ENCODE peak calls at places on chromosomes 3 and 15, in six cellular contexts. Z is Peyer's patch; J is naive thymus-derived CD4-positive, alpha-beta T cell; T is Panc1; G is GM23338; I is endodermal cell. W is an unnamed sample. For H3K4me1 and H3K27me3, the result is how much of the 10 kb centered on the place peaks cover.

GRCh38 chr15:40289140-40289775 is 6.4 kb upstream of the ANKRD63 start:
- DNase-seq in Z (peak), J (no peak), T (no peak), G (no peak), I (no peak), W (no peak)

GRCh38 chr3:32469151-32469874 is 33.3 kb downstream of the CMTM6 start:
- DNase-seq in Z (no peak), J (no peak), T (no peak), G (no peak), I (no peak), W (no peak)

GRCh38 chr15:89936051-89936792 is 23.5 kb upstream of the ARPIN start:
- DNase-seq in Z (no peak), J (peak), T (no peak), G (no peak), I (no peak), W (no peak)

GRCh38 chr15:74655424-74655823 is 39.8 kb downstream of the CLK3 start:
- DNase-seq in Z (no peak), J (no peak), T (no peak), G (no peak), I (no peak), W (no peak)

GRCh38 chr15:26771168-26771916 is 1.5 kb downstream of the GABRB3 start:
- DNase-seq in Z (no peak), J (no peak), T (no peak), G (peak), I (peak), W (no peak)

GRCh38 chr15:80251505-80252280 is at the start of gene CTXND1:
- DNase-seq in Z (no peak), J (no peak), T (no peak), G (peak), I (peak), W (no peak)

GRCh38 chr3:194728986-194729385 is 43.3 kb downstream of the FAM43A start:
- DNase-seq in Z (peak), J (no peak), T (no peak), G (no peak), I (no peak), W (no peak)

GRCh38 chr3:126758019-126758418 is 54.0 kb downstream of the CHCHD6 start:
- DNase-seq in Z (no peak), J (no peak), T (no peak), G (no peak), I (no peak), W (no peak)

GRCh38 chr15:93050648-93051047 is 38.4 kb downstream of the RGMA start:
- DNase-seq in Z (no peak), J (no peak), T (no peak), G (no peak), I (no peak), W (no peak)

GRCh38 chr15:29259233-29259632 is 10.4 kb downstream of the NSMCE3 start:
- DNase-seq in Z (no peak), J (no peak), T (no peak), G (peak), I (no peak), W (no peak)

GRCh38 chr3:55333041-55333440 is 154.1 kb downstream of the WNT5A start:
- DNase-seq in Z (no peak), J (no peak), T (no peak), G (no peak), I (no peak), W (no peak)

GRCh38 chr15:91473894-91474293 is 373.8 kb downstream of the SV2B start:
- DNase-seq in Z (no peak), J (no peak), T (no peak), G (no peak), I (no peak), W (no peak)

GRCh38 chr3:42546691-42547213 is 35.0 kb downstream of the SEC22C start:
- DNase-seq in Z (peak), J (no peak), T (no peak), G (no peak), I (no peak), W (no peak)

GRCh38 chr15:34341922-34342736 is 807 bp downstream of the NOP10 start:
- DNase-seq in Z (no peak), J (no peak), T (no peak), G (peak), I (no peak), W (no peak)

GRCh38 chr15:99123706-99124451 is 19.0 kb downstream of the SYNM start:
- DNase-seq in Z (peak), J (no peak), T (no peak), G (peak), I (peak), W (peak)

GRCh38 chr15:65806387-65806786 is 14.3 kb upstream of the DENND4A start:
- DNase-seq in Z (no peak), J (no peak), T (no peak), G (no peak), I (no peak), W (no peak)

GRCh38 chr3:45479627-45480026 is 91.3 kb downstream of the LARS2 start:
- DNase-seq in Z (no peak), J (no peak), T (no peak), G (no peak), I (no peak), W (no peak)

GRCh38 chr3:4995500-4996053 is 16.3 kb downstream of the BHLHE40 start:
- DNase-seq in Z (peak), J (no peak), T (no peak), G (no peak), I (peak), W (no peak)

GRCh38 chr15:85763157-85763556 is 31.6 kb downstream of the KLHL25 start:
- DNase-seq in Z (no peak), J (no peak), T (no peak), G (no peak), I (no peak), W (no peak)

GRCh38 chr3:63228677-63229076 is 49.4 kb upstream of the SYNPR start:
- DNase-seq in Z (no peak), J (no peak), T (peak), G (peak), I (peak), W (no peak)

GRCh38 chr3:153026026-153026425 is 136.0 kb upstream of the RAP2B start:
- DNase-seq in Z (no peak), J (peak), T (no peak), G (peak), I (no peak), W (no peak)

GRCh38 chr3:140924097-140924873 is 17.4 kb upstream of the SLC25A36 start:
- DNase-seq in Z (no peak), J (no peak), T (no peak), G (no peak), I (no peak), W (no peak)

GRCh38 chr3:37736632-37737031 is 125.0 kb upstream of the CTDSPL start:
- DNase-seq in Z (no peak), J (no peak), T (no peak), G (no peak), I (no peak), W (no peak)

GRCh38 chr3:140394488-140395133 is 283.3 kb upstream of the TRIM42 start:
- DNase-seq in Z (no peak), J (no peak), T (no peak), G (no peak), I (no peak), W (no peak)

GRCh38 chr3:14329116-14329830 is 73.1 kb upstream of the SLC6A6 start:
- DNase-seq in Z (peak), J (no peak), T (no peak), G (peak), I (peak), W (no peak)

GRCh38 chr3:14371573-14372474 is 30.6 kb upstream of the SLC6A6 start:
- DNase-seq in Z (peak), J (no peak), T (peak), G (no peak), I (no peak), W (peak)

GRCh38 chr3:1275495-1275894 is 182.7 kb downstream of the CNTN6 start:
- DNase-seq in Z (no peak), J (no peak), T (no peak), G (peak), I (peak), W (no peak)

GRCh38 chr15:68819451-68820204 is 1.1 kb downstream of the ANP32A start:
- DNase-seq in Z (peak), J (peak), T (no peak), G (peak), I (peak), W (no peak)

GRCh38 chr3:168002786-168003368 is 92.8 kb downstream of the GOLIM4 start:
- DNase-seq in Z (peak), J (no peak), T (no peak), G (no peak), I (no peak), W (no peak)

GRCh38 chr15:31280037-31280830 is 46.4 kb upstream of the KLF13 start:
- DNase-seq in Z (peak), J (no peak), T (no peak), G (no peak), I (peak), W (no peak)

GRCh38 chr3:5726618-5727017 is 539.1 kb downstream of the EDEM1 start:
- DNase-seq in Z (no peak), J (no peak), T (no peak), G (no peak), I (no peak), W (no peak)

GRCh38 chr3:42804831-42805821 is 836 bp upstream of the HIGD1A start:
- DNase-seq in Z (peak), J (no peak), T (no peak), G (peak), I (peak), W (no peak)

GRCh38 chr3:158167737-158168469 is 58.0 kb downstream of the RSRC1 start:
- DNase-seq in Z (no peak), J (no peak), T (peak), G (no peak), I (no peak), W (no peak)

GRCh38 chr3:11165457-11165856 is 11.2 kb downstream of the HRH1 start:
- DNase-seq in Z (no peak), J (no peak), T (no peak), G (no peak), I (no peak), W (no peak)

GRCh38 chr3:107676469-107677309 is 153.9 kb downstream of the BBX start:
- DNase-seq in Z (no peak), J (peak), T (no peak), G (peak), I (no peak), W (no peak)

GRCh38 chr3:51388286-51389029 is 2.6 kb upstream of the RBM15B start:
- DNase-seq in Z (no peak), J (no peak), T (no peak), G (peak), I (peak), W (no peak)
- H3K4me3 ChIP-seq in Z (no peak), J (no peak), T (no peak), G (no peak), I (peak), W (no peak)

GRCh38 chr3:99920530-99921376 is 103.1 kb downstream of the CMSS1 start:
- DNase-seq in Z (peak), J (no peak), T (no peak), G (peak), I (peak), W (no peak)

GRCh38 chr3:99923873-99924272 is 106.2 kb downstream of the CMSS1 start:
- DNase-seq in Z (no peak), J (no peak), T (no peak), G (no peak), I (no peak), W (no peak)

GRCh38 chr3:99919694-99920093 is 102.0 kb downstream of the CMSS1 start:
- DNase-seq in Z (no peak), J (no peak), T (no peak), G (no peak), I (no peak), W (no peak)

GRCh38 chr3:99921377-99921695 is 103.7 kb downstream of the CMSS1 start:
- DNase-seq in Z (no peak), J (no peak), T (no peak), G (no peak), I (no peak), W (no peak)

GRCh38 chr3:99921986-99922385 is 104.3 kb downstream of the CMSS1 start:
- DNase-seq in Z (no peak), J (no peak), T (no peak), G (no peak), I (no peak), W (no peak)
- H3K4me1 ChIP-seq in Z (under half), J (under half), T (under half), G (under half), I (under half), W (under half)

GRCh38 chr15:79059081-79059572 is 31.5 kb downstream of the RASGRF1 start:
- DNase-seq in Z (no peak), J (no peak), T (no peak), G (no peak), I (no peak), W (no peak)
- H3K27me3 ChIP-seq in Z (under half), J (under half), T (under half), G (under half), I (under half), W (under half)

DNA sequence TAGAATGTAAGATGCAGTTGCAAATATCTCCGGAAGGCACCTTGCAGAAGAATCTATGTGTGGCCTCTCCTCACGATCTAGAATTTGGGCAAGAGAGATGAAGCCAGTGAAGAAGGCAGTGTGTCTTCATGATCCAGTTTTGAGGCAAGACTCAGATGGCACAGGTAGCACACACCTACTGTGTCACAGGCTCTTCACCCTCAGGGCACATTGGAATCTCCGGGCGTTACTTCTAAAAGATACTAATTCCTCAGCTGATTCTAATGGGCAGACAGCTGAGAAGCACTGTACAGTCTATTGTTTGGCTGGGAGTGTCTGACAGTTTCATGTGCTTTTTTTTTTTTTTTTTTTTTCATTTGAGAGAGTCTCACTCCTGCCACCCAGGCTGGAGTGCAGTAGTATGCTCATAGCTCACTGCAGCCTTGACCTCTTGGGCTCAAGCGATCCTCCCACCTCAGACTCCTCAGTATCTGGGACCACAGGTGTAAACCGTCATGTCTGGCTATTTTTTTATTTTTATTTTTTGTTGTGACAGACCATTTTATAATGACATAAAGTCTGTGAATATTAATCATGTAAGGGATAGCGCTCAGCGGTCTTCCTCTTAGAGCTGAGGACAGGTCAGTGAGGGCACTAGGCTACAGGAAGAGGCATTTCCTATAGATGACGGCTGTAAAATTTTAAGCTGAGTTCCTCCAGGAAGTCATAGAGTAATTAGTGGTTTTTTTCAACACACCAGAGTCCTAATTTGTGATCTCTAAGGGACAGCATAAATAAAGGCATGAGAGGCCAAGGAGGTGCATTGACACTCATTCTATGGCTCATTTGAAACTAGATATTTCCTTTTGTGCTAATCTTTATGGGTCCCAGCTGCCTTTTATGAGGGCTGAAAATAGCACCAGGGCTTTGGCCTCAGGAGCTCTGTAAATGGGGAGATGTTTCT is 4.0 kb downstream of the C3orf52 start:
- DNase-seq in Z (no peak), J (no peak), T (no peak), G (no peak), I (no peak), W (no peak)
- H3K4me3 ChIP-seq in Z (no peak), J (no peak), T (no peak), G (no peak), I (no peak), W (no peak)

GRCh38 chr15:101159096-101159935 is 92.5 kb downstream of the CHSY1 start:
- DNase-seq in Z (no peak), J (no peak), T (no peak), G (no peak), I (no peak), W (no peak)

GRCh38 chr15:101159936-101160770 is 91.7 kb downstream of the CHSY1 start:
- DNase-seq in Z (no peak), J (no peak), T (no peak), G (no peak), I (no peak), W (no peak)

GRCh38 chr15:101156509-101157159 is 95.2 kb downstream of the CHSY1 start:
- DNase-seq in Z (peak), J (no peak), T (no peak), G (no peak), I (no peak), W (no peak)

GRCh38 chr15:101157721-101158120 is 94.1 kb downstream of the CHSY1 start:
- DNase-seq in Z (no peak), J (no peak), T (no peak), G (no peak), I (no peak), W (no peak)

DNA sequence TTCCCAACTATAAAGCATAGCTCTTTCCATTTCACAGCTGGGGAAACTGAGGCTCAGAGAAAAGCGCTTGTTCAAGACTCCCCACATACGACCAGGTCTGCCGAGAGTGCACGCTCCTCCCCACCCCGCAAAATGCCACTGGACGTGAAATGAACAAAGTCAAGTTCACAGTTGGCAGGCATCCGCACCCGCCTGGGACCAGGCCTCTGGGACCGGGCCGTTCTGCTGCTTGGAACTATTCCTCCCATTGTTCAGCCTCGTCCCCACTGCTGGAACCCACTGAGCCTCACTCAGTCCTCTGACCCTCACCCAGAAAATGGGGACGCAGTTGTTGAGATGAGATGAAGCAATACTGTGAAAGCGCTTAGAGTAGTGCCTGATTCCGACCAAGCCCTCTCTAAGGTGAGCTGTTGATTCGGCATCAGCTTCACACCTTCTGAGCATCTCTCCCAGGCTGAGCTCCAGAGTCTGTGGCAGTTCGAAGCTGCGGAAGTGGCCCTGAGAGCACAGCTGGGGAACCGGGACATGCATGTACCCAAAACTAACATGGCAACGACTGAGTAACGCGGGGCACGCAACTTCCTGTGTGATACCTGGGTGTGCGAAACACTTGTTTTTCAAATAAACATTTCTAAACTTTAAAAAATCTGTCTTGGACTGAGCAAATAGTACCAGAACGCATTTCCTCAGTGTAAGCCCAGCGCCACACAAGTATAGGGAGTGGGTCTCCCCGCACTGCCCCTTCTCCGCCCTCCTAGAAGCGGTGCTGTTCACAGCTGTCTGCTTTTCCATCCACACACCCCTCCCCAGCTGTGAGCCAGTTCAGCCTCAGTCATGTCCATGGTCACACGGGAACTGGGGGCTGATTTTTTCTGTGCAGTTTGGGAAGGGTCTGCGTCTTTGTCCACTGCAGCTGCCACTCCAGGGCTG is 93.4 kb downstream of the CHSY1 start:
- DNase-seq in Z (no peak), J (no peak), T (no peak), G (no peak), I (peak), W (no peak)
- H3K4me1 ChIP-seq in Z (under half), J (under half), T (under half), G (under half), I (under half), W (under half)

GRCh38 chr3:100402150-100402706 is 889 bp downstream of the LNP1 start:
- DNase-seq in Z (no peak), J (no peak), T (no peak), G (peak), I (no peak), W (no peak)

GRCh38 chr3:100401674-100402036 is 316 bp downstream of the LNP1 start:
- DNase-seq in Z (peak), J (no peak), T (no peak), G (peak), I (no peak), W (peak)

GRCh38 chr3:100399341-100400071 is 1.4 kb downstream of the TOMM70 start:
- DNase-seq in Z (no peak), J (no peak), T (no peak), G (no peak), I (no peak), W (no peak)

GRCh38 chr3:100400424-100400781 is 486 bp downstream of the TOMM70 start:
- DNase-seq in Z (peak), J (no peak), T (no peak), G (peak), I (no peak), W (no peak)

GRCh38 chr3:100400782-100401673 is at the start of the genes LNP1 and TOMM70:
- DNase-seq in Z (peak), J (peak), T (peak), G (peak), I (peak), W (peak)
- H3K27me3 ChIP-seq in Z (under half), J (under half), T (under half), G (under half), I (under half), W (under half)